ENCODE peak calls at places on chromosomes 6 and 20, in five cellular contexts. G is pancreas, O is heart right ventricle, T is tibial artery, D is cardiac fibroblast. P is an unnamed sample.

GRCh38 chr6:119683022-119683421 is 333.5 kb upstream of the MAN1A1 start:
- DNase-seq in O (no peak), G (no peak), T (no peak), D (no peak), P (no peak)

GRCh38 chr6:32903952-32904351 is 36.9 kb downstream of the HLA-DMB start:
- DNase-seq in O (no peak), T (no peak), G (no peak), D (no peak), P (no peak)

GRCh38 chr6:22147983-22148797 is 148.6 kb downstream of the PRL start:
- DNase-seq in G (no peak), T (no peak), D (peak; percentile 72), O (peak; percentile 56), P (no peak)

GRCh38 chr6:170553686-170554085 is 483 bp upstream of the TBP start:
- DNase-seq in D (peak; percentile 61), O (no peak), T (peak; percentile 23), G (peak; percentile 12), P (no peak)

GRCh38 chr6:87830834-87831374 is 128.9 kb upstream of the AKIRIN2 start:
- DNase-seq in O (no peak), G (no peak), T (no peak), D (no peak), P (no peak)

GRCh38 chr6:5159162-5159561 is 74.0 kb downstream of the PPP1R3G start:
- DNase-seq in D (no peak), O (no peak), G (no peak), T (no peak), P (no peak)

GRCh38 chr6:155314773-155315515 is 660 bp upstream of the TFB1M start:
- DNase-seq in T (peak; percentile 67), D (peak; percentile 94), O (peak; percentile 34), G (peak; percentile 56), P (peak; percentile 56)

GRCh38 chr6:156575361-156575760 is 201.8 kb upstream of the ARID1B start:
- DNase-seq in D (no peak), G (no peak), T (no peak), O (no peak), P (no peak)

GRCh38 chr20:2544211-2544610 is 7.8 kb downstream of the TMC2 start:
- DNase-seq in T (no peak), D (no peak), O (no peak), G (no peak), P (no peak)

GRCh38 chr6:132993738-132994137 is 179.4 kb downstream of the RPS12 start:
- DNase-seq in T (no peak), O (no peak), G (no peak), D (no peak), P (no peak)

GRCh38 chr6:24273471-24273870 is 84.4 kb downstream of the DCDC2 start:
- DNase-seq in G (no peak), O (no peak), T (no peak), D (no peak), P (no peak)

GRCh38 chr20:38304845-38305447 is 990 bp downstream of the BPI start:
- DNase-seq in G (no peak), T (no peak), O (no peak), D (peak; percentile 54), P (peak; percentile 50)
- TF ChIP-seq CTCF in G (no peak), T (peak; percentile 31), O (peak; percentile 35), D (peak; percentile 75), P (peak; percentile 56)

GRCh38 chr20:22585786-22586493 is 1.6 kb upstream of the FOXA2 start:
- DNase-seq in T (no peak), D (no peak), O (no peak), G (peak; percentile 15), P (no peak)

GRCh38 chr20:22586645-22587310 is 2.4 kb upstream of the FOXA2 start:
- DNase-seq in G (peak; percentile 65), T (no peak), D (peak; percentile 10), O (no peak), P (no peak)

GRCh38 chr20:22584630-22584921 is 204 bp upstream of the FOXA2 start:
- DNase-seq in G (peak; percentile 93), T (no peak), D (no peak), O (no peak), P (no peak)

GRCh38 chr20:22583773-22584629 is at the start of gene FOXA2:
- DNase-seq in O (no peak), D (no peak), T (no peak), G (peak; percentile 95), P (no peak)

DNA sequence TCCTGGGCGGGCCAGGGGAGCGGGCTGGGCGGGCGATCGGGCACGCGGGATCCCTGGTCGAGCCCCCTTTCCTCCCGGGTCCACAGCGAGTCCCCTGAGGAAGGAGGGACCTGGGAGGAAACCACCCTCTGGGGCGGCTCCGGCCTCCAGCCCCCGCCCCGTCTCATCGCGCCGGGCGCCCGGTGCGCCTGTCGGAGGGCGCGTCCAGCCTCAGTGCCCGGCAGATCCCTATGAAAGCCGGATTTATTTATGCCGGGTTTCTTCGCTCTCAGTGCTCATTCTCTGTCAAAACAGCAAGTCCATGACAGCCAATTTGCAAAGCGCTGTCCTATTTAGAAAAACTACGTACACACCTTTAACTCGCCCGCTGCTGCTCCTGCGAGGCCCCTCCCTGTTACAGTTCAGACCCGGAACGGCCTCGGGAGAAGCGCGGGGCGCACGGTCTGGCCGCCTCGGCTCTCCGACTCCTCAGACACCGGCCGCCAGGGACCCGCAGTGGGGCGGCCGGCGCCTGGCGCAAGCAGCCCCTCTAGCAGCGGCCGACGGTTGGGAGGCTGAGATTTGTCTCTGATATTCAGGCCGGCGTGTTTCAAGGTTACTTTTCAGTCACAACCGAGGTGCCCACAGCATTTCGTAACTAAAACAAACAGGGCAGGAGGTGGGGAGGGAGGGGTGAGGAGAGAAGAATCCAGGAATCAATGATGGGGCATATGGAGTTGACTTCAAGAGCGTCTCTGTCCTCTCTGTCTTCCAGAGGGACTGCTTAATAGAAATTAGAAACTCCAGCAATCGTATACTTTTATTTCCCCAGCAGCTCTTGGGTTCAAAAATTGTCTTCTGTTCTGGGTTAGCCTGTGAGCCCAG is 782 bp upstream of the FOXA2 start:
- DNase-seq in G (peak; percentile 72), T (no peak), D (no peak), O (no peak), P (no peak)
- H3K4me3 ChIP-seq in G (peak overlapping the region; percentile 90), T (no peak overlapping the region), D (no peak overlapping the region), O (no peak overlapping the region), P (no peak overlapping the region)

DNA sequence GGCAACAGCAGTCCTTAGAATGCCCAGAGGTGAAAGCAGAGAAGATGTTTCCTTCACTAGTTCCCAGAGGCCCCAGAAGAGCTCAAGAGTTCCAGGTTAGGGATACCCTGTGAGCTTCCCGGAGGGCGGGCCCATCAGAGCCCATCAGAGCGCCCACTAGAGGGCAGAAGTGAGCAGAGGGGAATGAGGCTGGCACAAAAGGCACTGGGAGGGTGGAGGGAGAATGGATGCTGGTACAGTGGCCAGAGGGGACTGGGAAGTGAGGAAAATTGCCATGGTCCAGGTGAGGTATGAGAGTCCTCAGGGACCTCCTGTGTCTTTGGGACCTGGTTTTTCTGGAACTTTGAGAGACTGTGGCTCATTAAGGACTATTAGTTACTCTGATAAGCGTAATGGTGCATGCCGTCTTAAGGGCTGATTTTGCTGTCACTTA is 57.3 kb downstream of the LINC00237 start:
- DNase-seq in G (peak; percentile 6), D (peak; percentile 3), O (no peak), T (no peak), P (no peak)
- TF ChIP-seq CTCF in G (peak; percentile 59), D (peak; percentile 53), O (peak; percentile 50), T (peak; percentile 6), P (peak; percentile 33)

DNA sequence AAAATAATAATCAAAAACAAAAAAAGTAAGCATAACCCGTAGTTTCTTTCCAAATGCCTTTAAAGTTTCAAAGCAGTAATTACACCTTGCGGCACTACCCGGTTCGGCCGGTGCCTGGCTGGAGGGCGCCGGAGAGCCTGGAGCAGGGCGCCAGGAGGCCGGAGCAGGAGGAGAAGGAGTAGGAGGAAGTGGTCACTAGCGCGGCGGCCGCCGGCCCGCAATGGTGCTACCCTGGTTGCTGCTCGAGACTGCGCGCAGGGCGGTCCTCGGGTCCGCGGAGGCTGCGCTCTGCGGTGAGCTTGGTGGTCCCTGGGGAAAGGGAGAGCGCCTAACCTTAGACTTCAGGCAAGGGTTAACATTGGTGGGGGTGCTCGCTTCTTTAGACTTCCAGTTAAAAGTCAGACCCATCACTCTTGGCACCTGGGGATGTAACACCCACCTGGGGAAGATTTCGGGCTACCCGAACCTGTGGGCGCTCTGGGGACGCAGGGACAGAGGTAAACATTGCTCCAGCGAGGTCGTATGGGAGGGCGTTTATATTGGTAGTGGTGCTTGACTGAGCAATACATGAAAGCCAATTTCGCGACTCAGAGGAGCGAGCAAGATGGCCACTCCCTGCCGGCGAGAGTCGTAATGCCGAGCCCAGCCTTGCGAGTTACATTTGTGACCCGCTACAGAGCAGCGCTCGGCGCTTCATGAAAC is 5.8 kb upstream of the USP45 start:
- DNase-seq in O (peak; percentile 82), D (peak; percentile 87), G (peak; percentile 81), T (peak; percentile 85), P (peak; percentile 84)
- H3K4me3 ChIP-seq in O (peak overlapping the region; percentile 66), D (peak overlapping the region; percentile 95), G (peak overlapping the region; percentile 74), T (peak overlapping the region; percentile 76), P (peak overlapping the region; percentile 79)

GRCh38 chr6:89372506-89372901 is 20.0 kb upstream of the UBE2J1 start:
- DNase-seq in G (no peak), D (no peak), O (no peak), T (no peak), P (no peak)

GRCh38 chr6:89375902-89376301 is 23.4 kb upstream of the UBE2J1 start:
- DNase-seq in G (no peak), D (no peak), O (no peak), T (no peak), P (no peak)

GRCh38 chr6:89378628-89379027 is 26.1 kb upstream of the UBE2J1 start:
- DNase-seq in T (no peak), D (no peak), G (no peak), O (no peak), P (no peak)

GRCh38 chr6:89371849-89372505 is 19.5 kb upstream of the UBE2J1 start:
- DNase-seq in O (peak; percentile 73), D (peak; percentile 68), G (peak; percentile 60), T (peak; percentile 63), P (peak; percentile 78)

GRCh38 chr6:89375427-89375868 is 22.9 kb upstream of the UBE2J1 start:
- DNase-seq in O (peak; percentile 35), T (no peak), G (peak; percentile 75), D (no peak), P (peak; percentile 79)
- TF ChIP-seq CTCF in O (peak; percentile 20), T (no peak), G (no peak), D (peak; percentile 15), P (no peak)

DNA sequence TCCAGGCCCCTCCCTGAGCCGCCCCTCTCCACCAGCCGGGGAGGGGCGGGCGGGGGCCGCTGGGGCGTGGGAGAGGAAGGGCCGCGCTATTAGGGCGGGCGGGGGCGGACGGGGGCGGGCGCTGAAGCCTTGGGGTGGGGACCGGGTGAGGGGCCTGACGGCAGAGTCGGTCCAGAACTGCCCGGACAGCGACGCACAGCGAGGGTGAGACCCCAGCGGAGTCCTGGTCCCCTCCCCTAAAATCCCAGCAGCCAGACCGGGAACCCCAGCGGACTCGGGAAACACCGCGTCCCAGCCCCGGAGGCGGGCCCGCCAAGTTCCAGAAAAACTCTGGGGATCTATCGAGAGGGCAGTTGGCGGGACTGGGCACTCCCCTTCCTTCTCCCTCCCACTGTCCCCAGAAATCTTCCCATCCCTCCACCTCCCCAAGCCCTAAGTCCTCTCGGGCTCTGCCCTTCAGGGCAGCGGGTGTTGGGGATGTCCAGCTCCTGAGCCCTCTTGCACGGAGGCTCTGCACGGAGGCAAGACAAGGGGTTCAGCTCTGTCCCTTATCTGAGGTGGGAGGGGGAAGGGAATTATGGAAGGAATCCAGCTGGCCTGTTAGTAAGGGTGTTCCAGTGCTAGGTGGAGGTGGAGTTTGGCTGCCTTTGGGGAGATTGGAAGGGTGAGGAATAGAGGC is at the start of gene PRICKLE4:
- DNase-seq in G (peak; percentile 73), D (peak; percentile 69), O (peak; percentile 73), T (peak; percentile 42), P (no peak)
- H3K4me3 ChIP-seq in G (peak within 1 kb of the TSS; percentile 71), D (peak within 1 kb of the TSS; percentile 62), O (peak within 1 kb of the TSS; percentile 66), T (peak within 1 kb of the TSS; percentile 80), P (peak within 1 kb of the TSS; percentile 79)

P was measured in dorsolateral prefrontal cortex.